ENCODE peak calls at places on chromosomes 4 and X, in five cellular contexts. One of them, this sample, is unnamed. For H3K9me3, the result is how much of the 10 kb centered on the place peaks cover.

GRCh38 chr4:10084651-10085320 is 31.8 kb downstream of the WDR1 start:
- DNase-seq in pancreas: no peak
- DNase-seq in OCI-LY7: no peak
- DNase-seq in mammary epithelial cell: no peak
- DNase-seq in aorta: peak
- DNase-seq in this sample: no peak

GRCh38 chr4:146534178-146534577 is 12.4 kb upstream of the SLC10A7 start:
- DNase-seq in mammary epithelial cell: no peak
- DNase-seq in aorta: no peak
- DNase-seq in pancreas: no peak
- DNase-seq in OCI-LY7: no peak
- DNase-seq in this sample: no peak

GRCh38 chr4:118076958-118077766 is 42.9 kb downstream of the NDST3 start:
- DNase-seq in OCI-LY7: peak
- DNase-seq in aorta: peak
- DNase-seq in pancreas: no peak
- DNase-seq in mammary epithelial cell: peak
- DNase-seq in this sample: no peak

GRCh38 chr4:167234388-167234881 is at the start of gene SPOCK3:
- DNase-seq in pancreas: peak
- DNase-seq in mammary epithelial cell: peak
- DNase-seq in aorta: peak
- DNase-seq in OCI-LY7: no peak
- DNase-seq in this sample: peak

GRCh38 chr4:4856071-4857000 is 3.1 kb upstream of the MSX1 start:
- DNase-seq in aorta: no peak
- DNase-seq in mammary epithelial cell: no peak
- DNase-seq in OCI-LY7: no peak
- DNase-seq in pancreas: no peak
- DNase-seq in this sample: no peak

GRCh38 chr4:1533501-1534064 is 127.3 kb upstream of the NKX1-1 start:
- DNase-seq in mammary epithelial cell: no peak
- DNase-seq in pancreas: no peak
- DNase-seq in OCI-LY7: no peak
- DNase-seq in aorta: peak
- DNase-seq in this sample: no peak

GRCh38 chr4:98816816-98817215 is 112.1 kb downstream of the EIF4E start:
- DNase-seq in aorta: no peak
- DNase-seq in OCI-LY7: no peak
- DNase-seq in pancreas: no peak
- DNase-seq in mammary epithelial cell: no peak
- DNase-seq in this sample: no peak

GRCh38 chr4:74906771-74907170 is 26.1 kb upstream of the PARM1 start:
- DNase-seq in pancreas: no peak
- DNase-seq in aorta: no peak
- DNase-seq in mammary epithelial cell: no peak
- DNase-seq in OCI-LY7: no peak
- DNase-seq in this sample: no peak

GRCh38 chr4:129095811-129096454 is at the start of gene C4orf33:
- DNase-seq in OCI-LY7: peak
- DNase-seq in aorta: peak
- DNase-seq in pancreas: peak
- DNase-seq in mammary epithelial cell: peak
- DNase-seq in this sample: peak

GRCh38 chr4:101264993-101265815 is 82.1 kb downstream of the PPP3CA start:
- DNase-seq in mammary epithelial cell: peak
- DNase-seq in OCI-LY7: no peak
- DNase-seq in aorta: no peak
- DNase-seq in pancreas: no peak
- DNase-seq in this sample: no peak

GRCh38 chr4:186132577-186133277 is 28.2 kb downstream of the FAM149A start:
- DNase-seq in pancreas: no peak
- DNase-seq in aorta: no peak
- DNase-seq in mammary epithelial cell: peak
- DNase-seq in OCI-LY7: peak
- DNase-seq in this sample: no peak

GRCh38 chrX:10794203-10794630 is 173.8 kb upstream of the MID1 start:
- DNase-seq in pancreas: no peak
- DNase-seq in aorta: no peak
- DNase-seq in OCI-LY7: no peak
- DNase-seq in mammary epithelial cell: peak
- DNase-seq in this sample: no peak

GRCh38 chr4:41178372-41179085 is 35.8 kb downstream of the APBB2 start:
- DNase-seq in aorta: no peak
- DNase-seq in OCI-LY7: no peak
- DNase-seq in mammary epithelial cell: peak
- DNase-seq in pancreas: no peak
- DNase-seq in this sample: no peak

GRCh38 chr4:137981277-137981676 is 260.9 kb downstream of the SLC7A11 start:
- DNase-seq in OCI-LY7: no peak
- DNase-seq in pancreas: no peak
- DNase-seq in mammary epithelial cell: peak
- DNase-seq in aorta: no peak
- DNase-seq in this sample: no peak

GRCh38 chr4:211033-211511 is 86.8 kb downstream of the ZNF718 start:
- DNase-seq in pancreas: no peak
- DNase-seq in aorta: no peak
- DNase-seq in OCI-LY7: peak
- DNase-seq in mammary epithelial cell: no peak
- DNase-seq in this sample: no peak

GRCh38 chr4:217891-218290 is 87.4 kb downstream of the ZNF732 start:
- DNase-seq in mammary epithelial cell: no peak
- DNase-seq in OCI-LY7: no peak
- DNase-seq in pancreas: no peak
- DNase-seq in aorta: no peak
- DNase-seq in this sample: no peak

GRCh38 chr4:212438-213174 is 88.3 kb downstream of the ZNF718 start:
- DNase-seq in aorta: peak
- DNase-seq in OCI-LY7: no peak
- DNase-seq in mammary epithelial cell: peak
- DNase-seq in pancreas: peak
- DNase-seq in this sample: peak

DNA sequence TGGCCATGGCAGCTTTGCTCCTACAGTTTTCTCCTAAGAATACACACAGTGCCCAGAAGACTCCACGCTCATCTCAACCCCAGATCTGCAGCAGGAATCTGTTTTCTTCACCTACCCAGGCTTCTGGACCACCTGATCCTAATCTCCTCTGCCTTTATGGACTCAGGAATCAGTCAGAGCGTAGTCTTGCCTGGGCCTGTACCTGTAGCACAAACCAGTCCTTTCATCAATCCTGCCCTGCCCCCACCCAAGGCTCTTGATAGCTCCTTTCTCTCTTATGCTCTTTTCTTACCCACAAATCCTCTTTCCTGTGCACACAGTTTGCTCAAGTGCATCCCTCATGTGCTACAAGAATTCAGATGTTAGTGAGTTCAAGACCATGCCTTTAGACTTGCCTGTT is 89.7 kb downstream of the ZNF718 start:
- DNase-seq in aorta: no peak
- DNase-seq in mammary epithelial cell: peak
- DNase-seq in OCI-LY7: no peak
- DNase-seq in pancreas: no peak
- DNase-seq in this sample: no peak
- H3K9me3 ChIP-seq in aorta: under half
- H3K9me3 ChIP-seq in mammary epithelial cell: under half
- H3K9me3 ChIP-seq in OCI-LY7: under half
- H3K9me3 ChIP-seq in pancreas: under half
- H3K9me3 ChIP-seq in this sample: under half

GRCh38 chrX:39674771-39675553 is 422.8 kb downstream of the BCOR start:
- DNase-seq in aorta: no peak
- DNase-seq in mammary epithelial cell: no peak
- DNase-seq in OCI-LY7: no peak
- DNase-seq in pancreas: no peak
- DNase-seq in this sample: no peak
- H3K27ac ChIP-seq in aorta: no peak
- H3K27ac ChIP-seq in mammary epithelial cell: no peak
- H3K27ac ChIP-seq in OCI-LY7: no peak
- H3K27ac ChIP-seq in pancreas: no peak
- H3K27ac ChIP-seq in this sample: no peak

GRCh38 chrX:429266-429825 is 42.6 kb upstream of the PPP2R3B start:
- DNase-seq in aorta: peak
- DNase-seq in pancreas: no peak
- DNase-seq in OCI-LY7: no peak
- DNase-seq in mammary epithelial cell: no peak
- DNase-seq in this sample: no peak
- H3K9me3 ChIP-seq in aorta: under half
- H3K9me3 ChIP-seq in pancreas: under half
- H3K9me3 ChIP-seq in OCI-LY7: under half
- H3K9me3 ChIP-seq in mammary epithelial cell: under half
- H3K9me3 ChIP-seq in this sample: under half

GRCh38 chrX:138708268-138708667 is 3.2 kb downstream of the FGF13 start:
- DNase-seq in aorta: no peak
- DNase-seq in OCI-LY7: no peak
- DNase-seq in pancreas: no peak
- DNase-seq in mammary epithelial cell: no peak
- DNase-seq in this sample: no peak

GRCh38 chrX:138710866-138711331 is 618 bp downstream of the FGF13 start:
- DNase-seq in pancreas: no peak
- DNase-seq in OCI-LY7: no peak
- DNase-seq in mammary epithelial cell: no peak
- DNase-seq in aorta: peak
- DNase-seq in this sample: no peak

GRCh38 chrX:138709886-138710285 is 1.6 kb downstream of the FGF13 start:
- DNase-seq in mammary epithelial cell: no peak
- DNase-seq in OCI-LY7: no peak
- DNase-seq in pancreas: no peak
- DNase-seq in aorta: no peak
- DNase-seq in this sample: no peak

GRCh38 chrX:138710311-138710791 is 1.2 kb downstream of the FGF13 start:
- DNase-seq in OCI-LY7: no peak
- DNase-seq in pancreas: no peak
- DNase-seq in mammary epithelial cell: no peak
- DNase-seq in aorta: peak
- DNase-seq in this sample: no peak

DNA sequence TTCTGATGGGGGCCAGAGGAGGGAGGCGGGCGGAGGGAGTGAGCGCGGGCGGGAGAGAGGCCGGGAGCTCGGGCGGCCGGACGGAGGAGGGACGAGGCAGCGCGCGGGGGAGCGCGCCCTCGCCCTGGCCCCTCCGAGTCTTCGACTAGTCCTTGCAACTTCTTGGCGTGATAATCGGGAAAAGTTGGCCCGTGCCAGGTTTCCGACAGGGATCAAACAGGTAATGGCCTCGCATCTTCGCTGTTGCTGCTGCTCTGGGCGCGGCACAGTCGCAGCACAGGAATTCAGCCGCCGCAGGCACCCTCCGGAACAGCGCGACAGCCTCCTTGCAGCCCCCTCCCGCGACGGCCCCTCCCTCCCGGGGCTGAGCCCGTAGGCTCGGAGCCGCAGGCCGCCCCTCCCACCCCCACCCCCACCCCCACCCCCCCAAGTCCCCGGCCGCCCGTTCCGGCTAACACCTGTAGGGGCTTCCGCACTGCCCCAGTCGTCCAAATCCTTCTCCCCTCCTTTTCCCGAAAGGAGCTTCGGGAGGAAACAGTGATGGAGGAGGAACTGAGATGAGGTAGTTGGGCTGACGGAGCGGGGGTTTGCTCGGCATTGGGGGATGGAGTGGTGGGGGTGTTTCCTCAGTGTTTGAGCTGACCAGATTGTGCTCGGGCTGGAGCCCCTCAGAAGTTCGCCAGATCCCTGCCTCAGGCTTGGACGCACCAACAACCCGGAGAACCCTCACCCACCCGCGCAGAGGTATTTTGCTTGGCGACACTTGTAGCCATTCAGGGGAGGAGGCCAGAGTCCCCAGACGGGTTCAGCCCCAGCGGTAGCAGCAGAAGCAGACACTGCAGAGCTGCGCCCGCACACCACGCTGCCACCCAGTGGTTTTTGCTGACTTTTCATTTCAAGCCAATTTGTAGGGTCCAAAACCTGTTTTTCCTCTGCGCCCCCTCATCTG is at the start of gene FGF13:
- DNase-seq in OCI-LY7: no peak
- DNase-seq in mammary epithelial cell: no peak
- DNase-seq in aorta: peak
- DNase-seq in pancreas: peak
- DNase-seq in this sample: peak
- H3K27ac ChIP-seq in OCI-LY7: no peak
- H3K27ac ChIP-seq in mammary epithelial cell: no peak
- H3K27ac ChIP-seq in aorta: peak
- H3K27ac ChIP-seq in pancreas: no peak
- H3K27ac ChIP-seq in this sample: no peak

GRCh38 chr4:165628572-165628971 is 244.5 kb upstream of the TLL1 start:
- DNase-seq in mammary epithelial cell: no peak
- DNase-seq in OCI-LY7: no peak
- DNase-seq in pancreas: no peak
- DNase-seq in aorta: no peak
- DNase-seq in this sample: no peak
- H3K9me3 ChIP-seq in mammary epithelial cell: under half
- H3K9me3 ChIP-seq in OCI-LY7: under half
- H3K9me3 ChIP-seq in pancreas: under half
- H3K9me3 ChIP-seq in aorta: under half
- H3K9me3 ChIP-seq in this sample: under half

DNA sequence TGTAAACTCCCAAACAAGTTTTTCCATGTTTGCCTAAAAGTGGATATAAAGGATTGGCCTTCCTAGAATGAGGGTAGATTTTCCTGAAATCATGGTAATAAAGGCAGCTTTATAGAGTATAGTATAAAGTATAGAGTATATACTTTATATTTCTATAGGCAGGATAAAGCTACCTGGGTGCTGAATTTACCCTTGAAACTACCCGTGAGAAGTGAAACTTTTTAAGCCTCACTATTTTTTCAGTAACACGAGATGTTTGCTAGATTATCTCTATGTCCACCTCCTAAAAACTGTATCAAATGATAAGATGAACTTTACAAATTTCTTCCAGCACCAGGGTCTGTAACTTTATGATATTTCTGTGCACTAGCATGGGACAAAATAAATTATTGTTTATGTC is 340.0 kb upstream of the GALNTL6 start:
- DNase-seq in mammary epithelial cell: no peak
- DNase-seq in OCI-LY7: no peak
- DNase-seq in aorta: no peak
- DNase-seq in pancreas: no peak
- DNase-seq in this sample: no peak
- H3K27ac ChIP-seq in mammary epithelial cell: no peak
- H3K27ac ChIP-seq in OCI-LY7: no peak
- H3K27ac ChIP-seq in aorta: no peak
- H3K27ac ChIP-seq in pancreas: no peak
- H3K27ac ChIP-seq in this sample: no peak

GRCh38 chrX:153802513-153803045 is 8.1 kb downstream of the SSR4 start:
- DNase-seq in aorta: no peak
- DNase-seq in pancreas: no peak
- DNase-seq in OCI-LY7: no peak
- DNase-seq in mammary epithelial cell: no peak
- DNase-seq in this sample: no peak
- H3K9me3 ChIP-seq in aorta: under half
- H3K9me3 ChIP-seq in pancreas: under half
- H3K9me3 ChIP-seq in OCI-LY7: under half
- H3K9me3 ChIP-seq in mammary epithelial cell: under half
- H3K9me3 ChIP-seq in this sample: under half

This sample was measured in lung.